ENCODE peak calls at places on chromosomes 5 and 9, in five cellular contexts. Q is OCI-LY7, E is tibial nerve, L is SJSA1, D is small intestine. W is an unnamed sample.
A peak's percentile ranks its signal among the peaks of the same experiment; 100 is the strongest.

GRCh38 chr9:35490910-35491465 is 1.1 kb downstream of the RUSC2 start:
- DNase-seq in E (no peak), Q (no peak), L (peak; percentile 24), D (peak; percentile 33), W (no peak)

GRCh38 chr9:135290086-135290485 is 189.5 kb upstream of the PPP1R26 start:
- DNase-seq in D (no peak), Q (no peak), E (no peak), L (no peak), W (peak; percentile 58)

GRCh38 chr9:35611230-35611797 is 6.3 kb downstream of the TESK1 start:
- DNase-seq in Q (peak; percentile 74), D (peak; percentile 47), E (peak; percentile 46), L (no peak), W (peak; percentile 30)

GRCh38 chr9:124660341-124660801 is 110.7 kb downstream of the NR6A1 start:
- DNase-seq in E (no peak), Q (peak; percentile 16), L (peak; percentile 76), D (peak; percentile 33), W (no peak)

GRCh38 chr5:140107312-140108092 is 6.4 kb upstream of the PURA start:
- DNase-seq in Q (peak; percentile 95), D (peak; percentile 92), L (peak; percentile 98), E (peak; percentile 79), W (peak; percentile 94)

GRCh38 chr9:92432972-92433548 is 8.8 kb upstream of the OMD start:
- DNase-seq in L (no peak), Q (no peak), E (no peak), D (no peak), W (no peak)

GRCh38 chr9:95085036-95085770 is 232.3 kb downstream of the FANCC start:
- DNase-seq in L (no peak), Q (no peak), E (no peak), D (no peak), W (no peak)

GRCh38 chr5:94508421-94509148 is 109.8 kb downstream of the KIAA0825 start:
- DNase-seq in E (no peak), D (no peak), L (no peak), Q (no peak), W (no peak)

GRCh38 chr5:140351609-140352334 is 5.4 kb upstream of the HBEGF start:
- DNase-seq in E (peak; percentile 97), Q (peak; percentile 84), D (peak; percentile 80), L (peak; percentile 83), W (no peak)

GRCh38 chr5:157528036-157528632 is 47.4 kb downstream of the ADAM19 start:
- DNase-seq in L (no peak), E (no peak), Q (no peak), D (no peak), W (peak; percentile 20)

GRCh38 chr9:101438523-101438922 is 2.9 kb upstream of the ALDOB start:
- DNase-seq in D (peak; percentile 68), L (no peak), E (no peak), Q (no peak), W (no peak)

DNA sequence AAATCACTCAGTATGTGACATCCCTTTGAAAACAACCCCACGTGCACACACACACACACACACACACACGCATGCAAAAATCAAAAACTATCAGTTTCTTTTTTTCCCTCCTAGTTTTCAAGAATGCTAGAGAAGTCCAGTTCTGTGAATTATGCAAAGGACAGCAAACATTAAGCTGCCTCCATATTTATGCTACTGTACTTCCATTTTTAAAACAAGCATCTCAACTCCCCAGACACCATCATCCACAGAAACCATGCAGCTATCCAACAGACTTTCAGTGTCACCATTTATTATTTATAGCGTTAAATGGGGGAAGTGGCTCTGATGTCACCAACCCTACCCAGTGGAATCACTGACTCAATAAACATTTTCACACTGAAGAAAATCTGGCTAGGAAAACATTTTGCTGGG is 1.6 kb downstream of the FBXW11 start:
- DNase-seq in E (no peak), L (peak; percentile 35), Q (peak; percentile 41), D (peak; percentile 20), W (no peak)
- H3K4me1 ChIP-seq in E (peaks cover 69% of the 10 kb centered on the region), L (peaks cover 21% of the 10 kb centered on the region), Q (peaks cover 49% of the 10 kb centered on the region), D (peaks cover 13% of the 10 kb centered on the region), W (peaks cover 93% of the 10 kb centered on the region)

DNA sequence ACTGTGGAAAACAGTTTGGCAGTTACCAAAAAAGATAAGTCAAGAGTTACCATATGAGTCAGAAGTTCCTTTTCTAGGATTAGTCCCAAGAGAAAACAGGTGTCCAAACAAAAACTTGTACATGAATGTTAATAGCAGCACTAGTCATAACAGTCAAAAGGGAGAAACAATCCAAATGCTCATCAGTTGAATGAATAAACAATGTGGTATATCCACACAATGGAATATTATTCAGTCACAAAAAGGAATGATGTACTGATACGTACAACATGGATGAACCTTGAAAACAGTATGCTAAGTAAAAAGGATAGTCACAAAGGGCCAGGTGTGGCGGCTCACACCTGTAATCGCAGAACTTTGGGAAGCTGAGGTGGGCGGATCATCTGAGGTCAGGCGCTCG is 7.9 kb downstream of the ZNF510 start:
- DNase-seq in L (no peak), E (no peak), Q (no peak), D (no peak), W (no peak)
- H3K9me3 ChIP-seq in L (peaks cover 9% of the 10 kb centered on the region), E (peaks cover 6% of the 10 kb centered on the region), Q (peaks cover 63% of the 10 kb centered on the region), D (no peaks in the 10 kb centered on the region), W (peaks cover 73% of the 10 kb centered on the region)

GRCh38 chr9:89435315-89435823 is 62.5 kb downstream of the SEMA4D start:
- DNase-seq in L (no peak), D (peak; percentile 95), E (no peak), Q (peak; percentile 54), W (no peak)
- H3K27ac ChIP-seq in L (no peak overlapping the region), D (peak overlapping the region; percentile 40), E (peak overlapping the region; percentile 77), Q (no peak overlapping the region), W (no peak overlapping the region)

GRCh38 chr5:135398160-135398854 is 724 bp downstream of the MACROH2A1 start:
- DNase-seq in D (peak; percentile 80), Q (peak; percentile 70), E (no peak), L (peak; percentile 53), W (no peak)

GRCh38 chr5:135398855-135399837 is at the start of gene MACROH2A1:
- DNase-seq in D (peak; percentile 87), L (peak; percentile 80), E (peak; percentile 86), Q (peak; percentile 93), W (peak; percentile 92)

GRCh38 chr5:135395451-135395850 is 3.6 kb downstream of the MACROH2A1 start:
- DNase-seq in Q (no peak), D (no peak), E (no peak), L (no peak), W (no peak)

GRCh38 chr5:135394095-135394494 is 4.9 kb downstream of the MACROH2A1 start:
- DNase-seq in L (no peak), Q (no peak), D (no peak), E (no peak), W (no peak)

DNA sequence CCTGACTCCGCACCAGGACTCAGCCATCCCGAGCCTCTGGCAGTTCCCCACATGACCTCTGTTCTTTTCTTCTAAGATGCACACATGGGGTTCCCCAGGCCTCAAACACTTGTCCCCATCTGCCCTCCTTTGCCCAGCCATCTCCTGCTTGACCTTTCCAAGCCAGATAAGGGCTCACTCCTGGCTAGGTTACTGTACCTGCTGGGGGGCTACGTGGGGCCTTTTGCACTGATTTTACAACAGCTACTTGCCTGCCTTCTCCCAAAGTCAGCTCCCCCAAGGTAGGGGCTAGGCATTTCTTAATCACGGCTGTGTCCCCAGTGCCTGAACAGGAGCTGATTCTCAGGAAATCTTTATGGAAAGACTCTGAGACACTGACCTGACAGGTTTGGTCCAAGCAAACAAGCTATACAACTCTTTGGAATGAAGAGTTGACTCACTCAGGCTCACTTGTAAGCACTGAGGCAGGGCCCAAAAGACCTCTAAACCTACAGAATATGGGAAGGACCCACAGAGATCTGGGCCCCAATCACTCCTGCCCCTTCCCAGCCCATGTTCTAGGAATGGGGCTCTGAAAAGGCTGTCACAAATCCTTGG is 2.5 kb downstream of the MACROH2A1 start:
- DNase-seq in D (no peak), Q (no peak), E (no peak), L (no peak), W (no peak)
- H3K4me1 ChIP-seq in D (peaks cover 40% of the 10 kb centered on the region), Q (peaks cover 37% of the 10 kb centered on the region), E (peaks cover 82% of the 10 kb centered on the region), L (peaks cover 51% of the 10 kb centered on the region), W (peaks cover 80% of the 10 kb centered on the region)

GRCh38 chr9:112997236-112997941 is 14.6 kb downstream of the ZNF883 start:
- DNase-seq in L (no peak), E (no peak), D (no peak), Q (no peak), W (no peak)
- H3K9me3 ChIP-seq in L (peaks cover 20% of the 10 kb centered on the region), E (no peaks in the 10 kb centered on the region), D (no peaks in the 10 kb centered on the region), Q (peaks cover 15% of the 10 kb centered on the region), W (peaks cover 100% of the 10 kb centered on the region)

GRCh38 chr9:120717194-120717593 is 2.9 kb upstream of the MEGF9 start:
- DNase-seq in D (no peak), Q (no peak), L (no peak), E (no peak), W (no peak)
- H3K27ac ChIP-seq in D (no peak overlapping the region), Q (no peak overlapping the region), L (no peak overlapping the region), E (peak overlapping the region; percentile 98), W (no peak overlapping the region)

DNA sequence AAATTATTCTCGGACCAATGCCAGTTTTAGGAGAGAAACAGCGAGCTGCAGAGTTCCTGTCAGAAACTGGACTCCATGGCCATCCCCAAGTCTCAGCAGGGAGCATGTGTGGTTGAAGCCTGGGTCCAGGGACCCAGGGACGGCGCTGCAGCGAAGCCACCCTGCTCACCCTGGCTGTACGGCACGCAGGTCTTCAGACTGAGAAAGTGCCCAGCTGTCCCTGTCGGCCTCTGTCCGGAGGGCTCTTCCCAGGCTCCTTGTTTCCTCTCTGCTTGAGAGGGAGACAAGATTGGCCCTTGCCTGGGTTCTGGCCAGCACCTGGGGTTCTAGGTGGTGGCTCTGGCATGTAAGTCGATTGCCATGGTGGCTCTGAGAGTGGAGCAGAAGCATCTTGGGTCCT is 26.9 kb downstream of the PTGES2 start:
- DNase-seq in L (no peak), Q (no peak), E (no peak), D (no peak), W (no peak)
- H3K4me1 ChIP-seq in L (peaks cover 29% of the 10 kb centered on the region), Q (peaks cover 6% of the 10 kb centered on the region), E (peaks cover 60% of the 10 kb centered on the region), D (peaks cover 18% of the 10 kb centered on the region), W (peaks cover 80% of the 10 kb centered on the region)

W was measured in left ventricle myocardium inferior.